ENCODE peak calls at places on chromosomes 5 and 9, in eight cellular contexts. One of them, this sample, is unnamed.

GRCh38 chr5:154097031-154097430 is 58.3 kb downstream of the MFAP3 start:
- DNase-seq in tibial artery: no peak
- DNase-seq in astrocyte: no peak
- DNase-seq in left ventricle myocardium inferior: no peak
- DNase-seq in lower lobe of right lung: no peak
- DNase-seq in aorta: no peak
- DNase-seq in astrocyte of the spinal cord: no peak
- DNase-seq in adrenal gland: no peak
- DNase-seq in this sample: no peak

GRCh38 chr5:42951847-42952411 is 88.2 kb downstream of the ANXA2R start:
- DNase-seq in tibial artery: no peak
- DNase-seq in astrocyte: no peak
- DNase-seq in left ventricle myocardium inferior: no peak
- DNase-seq in lower lobe of right lung: peak
- DNase-seq in aorta: peak
- DNase-seq in astrocyte of the spinal cord: peak
- DNase-seq in adrenal gland: peak
- DNase-seq in this sample: peak

GRCh38 chr5:148309746-148310145 is 2.5 kb upstream of the SPINK7 start:
- DNase-seq in tibial artery: no peak
- DNase-seq in astrocyte: no peak
- DNase-seq in left ventricle myocardium inferior: no peak
- DNase-seq in lower lobe of right lung: no peak
- DNase-seq in aorta: no peak
- DNase-seq in astrocyte of the spinal cord: no peak
- DNase-seq in adrenal gland: no peak
- DNase-seq in this sample: no peak

GRCh38 chr5:37248387-37248969 is 698 bp downstream of the CPLANE1 start:
- DNase-seq in tibial artery: no peak
- DNase-seq in astrocyte: no peak
- DNase-seq in left ventricle myocardium inferior: no peak
- DNase-seq in lower lobe of right lung: no peak
- DNase-seq in aorta: no peak
- DNase-seq in astrocyte of the spinal cord: peak
- DNase-seq in adrenal gland: no peak
- DNase-seq in this sample: peak

GRCh38 chr9:115234094-115234493 is 116.1 kb upstream of the TNC start:
- DNase-seq in tibial artery: no peak
- DNase-seq in astrocyte: peak
- DNase-seq in left ventricle myocardium inferior: no peak
- DNase-seq in lower lobe of right lung: no peak
- DNase-seq in aorta: no peak
- DNase-seq in astrocyte of the spinal cord: peak
- DNase-seq in adrenal gland: no peak
- DNase-seq in this sample: peak

GRCh38 chr9:88694625-88695024 is 159.6 kb downstream of the NXNL2 start:
- DNase-seq in tibial artery: no peak
- DNase-seq in astrocyte: peak
- DNase-seq in left ventricle myocardium inferior: peak
- DNase-seq in lower lobe of right lung: no peak
- DNase-seq in aorta: no peak
- DNase-seq in astrocyte of the spinal cord: peak
- DNase-seq in adrenal gland: peak
- DNase-seq in this sample: peak

GRCh38 chr5:41891066-41891707 is 13.0 kb upstream of the RIMOC1 start:
- DNase-seq in tibial artery: no peak
- DNase-seq in astrocyte: no peak
- DNase-seq in left ventricle myocardium inferior: no peak
- DNase-seq in lower lobe of right lung: no peak
- DNase-seq in aorta: no peak
- DNase-seq in astrocyte of the spinal cord: no peak
- DNase-seq in adrenal gland: no peak
- DNase-seq in this sample: no peak

GRCh38 chr9:12162101-12162500 is 531.1 kb upstream of the TYRP1 start:
- DNase-seq in tibial artery: no peak
- DNase-seq in astrocyte: no peak
- DNase-seq in left ventricle myocardium inferior: no peak
- DNase-seq in lower lobe of right lung: no peak
- DNase-seq in aorta: no peak
- DNase-seq in astrocyte of the spinal cord: no peak
- DNase-seq in adrenal gland: no peak
- DNase-seq in this sample: no peak

GRCh38 chr5:103801681-103802080 is 239.1 kb upstream of the NUDT12 start:
- DNase-seq in tibial artery: no peak
- DNase-seq in astrocyte: peak
- DNase-seq in left ventricle myocardium inferior: no peak
- DNase-seq in lower lobe of right lung: no peak
- DNase-seq in aorta: no peak
- DNase-seq in astrocyte of the spinal cord: peak
- DNase-seq in adrenal gland: no peak
- DNase-seq in this sample: peak

GRCh38 chr5:154211611-154212390 is 21.3 kb downstream of the GALNT10 start:
- DNase-seq in tibial artery: no peak
- DNase-seq in astrocyte: peak
- DNase-seq in left ventricle myocardium inferior: no peak
- DNase-seq in lower lobe of right lung: no peak
- DNase-seq in aorta: no peak
- DNase-seq in astrocyte of the spinal cord: peak
- DNase-seq in adrenal gland: no peak
- DNase-seq in this sample: peak

GRCh38 chr5:175747539-175748060 is 89.7 kb downstream of the HRH2 start:
- DNase-seq in tibial artery: no peak
- DNase-seq in astrocyte: no peak
- DNase-seq in left ventricle myocardium inferior: no peak
- DNase-seq in lower lobe of right lung: no peak
- DNase-seq in aorta: no peak
- DNase-seq in astrocyte of the spinal cord: no peak
- DNase-seq in adrenal gland: no peak
- DNase-seq in this sample: no peak

GRCh38 chr9:115263731-115264130 is 145.8 kb upstream of the TNC start:
- DNase-seq in tibial artery: no peak
- DNase-seq in astrocyte: peak
- DNase-seq in left ventricle myocardium inferior: no peak
- DNase-seq in lower lobe of right lung: no peak
- DNase-seq in aorta: no peak
- DNase-seq in astrocyte of the spinal cord: no peak
- DNase-seq in adrenal gland: no peak
- DNase-seq in this sample: no peak

DNA sequence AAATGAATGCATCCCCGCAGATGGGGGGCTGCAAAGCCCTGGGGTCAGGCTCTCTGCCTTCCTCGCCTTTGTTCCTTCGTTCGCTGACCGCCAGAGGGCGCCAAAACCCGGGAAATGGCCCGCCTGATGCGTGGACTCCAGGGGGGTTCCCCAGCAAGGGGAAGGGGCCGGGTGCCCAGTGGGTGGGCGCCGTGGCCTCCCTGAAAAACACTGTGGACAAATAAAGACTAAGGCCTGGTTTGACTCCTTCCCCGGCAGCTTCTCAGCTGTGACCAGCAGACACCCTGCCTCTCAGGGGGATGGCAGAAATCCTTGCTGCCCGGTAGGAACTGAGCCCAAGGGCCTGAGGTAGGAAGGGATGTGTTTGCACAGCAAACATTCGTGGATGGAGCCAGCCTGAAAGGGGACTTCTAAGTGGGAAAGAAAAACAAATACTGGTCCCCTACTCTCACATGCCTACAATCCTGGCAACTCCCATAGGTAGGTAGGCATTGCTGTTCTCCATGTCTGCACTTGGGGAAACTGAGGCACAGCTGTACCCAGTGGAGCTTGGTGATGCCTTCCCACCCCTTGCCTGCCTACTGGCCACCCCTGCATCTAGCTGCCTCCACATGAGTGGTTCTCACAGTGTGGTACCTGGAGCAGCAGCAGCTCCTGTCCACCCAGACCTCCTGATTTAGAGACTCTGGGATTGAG is 57.7 kb downstream of the DUSP1 start:
- DNase-seq in tibial artery: no peak
- DNase-seq in astrocyte: no peak
- DNase-seq in left ventricle myocardium inferior: peak
- DNase-seq in lower lobe of right lung: peak
- DNase-seq in aorta: peak
- DNase-seq in astrocyte of the spinal cord: peak
- DNase-seq in adrenal gland: peak
- DNase-seq in this sample: no peak
- H3K4me3 ChIP-seq in tibial artery: no peak
- H3K4me3 ChIP-seq in astrocyte: no peak
- H3K4me3 ChIP-seq in left ventricle myocardium inferior: peak
- H3K4me3 ChIP-seq in lower lobe of right lung: no peak
- H3K4me3 ChIP-seq in aorta: no peak
- H3K4me3 ChIP-seq in astrocyte of the spinal cord: no peak
- H3K4me3 ChIP-seq in adrenal gland: no peak
- H3K4me3 ChIP-seq in this sample: no peak

DNA sequence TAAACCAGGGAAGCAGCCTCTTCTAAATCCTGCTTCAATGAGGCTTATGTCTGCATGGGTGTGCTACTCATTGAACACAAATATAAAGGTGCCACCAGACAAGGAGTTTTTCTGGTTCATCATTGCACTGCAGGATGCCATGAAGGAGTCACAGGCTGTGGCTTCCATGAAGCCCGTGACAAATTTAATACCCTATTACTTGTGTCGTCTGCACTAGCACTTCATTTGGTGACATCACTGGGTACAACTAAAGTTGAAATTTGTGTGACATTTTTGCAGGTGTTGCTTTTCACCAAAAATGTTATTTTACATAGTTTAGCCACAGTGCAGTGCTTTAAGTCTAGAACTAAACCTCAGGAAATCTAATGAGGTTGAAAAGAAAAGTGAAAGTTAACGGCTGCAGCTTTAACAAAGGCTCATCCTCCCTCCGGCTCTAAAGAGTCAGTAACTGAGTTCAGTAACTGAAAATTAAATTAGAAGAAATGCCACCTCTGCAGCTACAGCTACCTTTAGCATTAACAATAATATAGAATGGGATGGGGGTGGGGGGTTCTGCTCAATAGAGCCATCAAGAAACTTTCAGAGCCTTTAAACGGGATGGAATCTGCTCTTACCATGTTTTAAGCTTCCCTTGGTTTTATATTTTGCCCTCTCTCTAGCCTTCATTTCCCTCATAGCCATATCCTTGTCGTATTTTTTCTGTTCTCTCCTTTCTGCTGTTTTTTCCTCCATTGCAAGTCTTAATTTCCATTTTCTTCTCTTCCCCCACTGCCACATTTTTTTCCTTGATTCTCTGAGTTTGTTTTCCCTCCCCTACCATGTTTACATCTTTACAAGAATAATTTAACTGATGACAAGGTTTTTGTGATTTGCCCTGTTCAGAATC is 233.8 kb upstream of the TMEM161B start:
- DNase-seq in tibial artery: no peak
- DNase-seq in astrocyte: peak
- DNase-seq in left ventricle myocardium inferior: no peak
- DNase-seq in lower lobe of right lung: no peak
- DNase-seq in aorta: no peak
- DNase-seq in astrocyte of the spinal cord: peak
- DNase-seq in adrenal gland: no peak
- DNase-seq in this sample: peak
- H3K4me3 ChIP-seq in tibial artery: peak
- H3K4me3 ChIP-seq in astrocyte: peak
- H3K4me3 ChIP-seq in left ventricle myocardium inferior: peak
- H3K4me3 ChIP-seq in lower lobe of right lung: peak
- H3K4me3 ChIP-seq in aorta: peak
- H3K4me3 ChIP-seq in astrocyte of the spinal cord: peak
- H3K4me3 ChIP-seq in adrenal gland: peak
- H3K4me3 ChIP-seq in this sample: peak

DNA sequence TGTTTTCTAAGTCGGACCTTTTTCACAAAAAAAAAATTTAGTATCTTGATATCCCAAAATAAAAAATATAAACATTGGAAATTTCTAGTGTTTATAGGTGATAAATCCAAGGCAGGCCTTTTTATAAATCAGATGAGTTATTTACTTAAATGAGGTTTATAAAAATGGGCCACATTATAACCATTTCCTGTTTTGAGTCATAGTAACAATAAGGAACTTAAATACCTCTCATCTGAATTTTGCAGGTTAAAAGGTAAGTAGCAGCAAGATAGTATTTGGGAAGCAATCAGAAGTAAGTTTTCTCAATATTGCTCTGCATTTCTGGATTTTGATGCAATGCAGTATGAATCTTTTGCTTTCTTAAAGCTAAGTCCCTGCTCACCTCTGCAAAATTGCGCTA is 3.9 kb downstream of the SPTAN1 start:
- DNase-seq in tibial artery: no peak
- DNase-seq in astrocyte: no peak
- DNase-seq in left ventricle myocardium inferior: no peak
- DNase-seq in lower lobe of right lung: no peak
- DNase-seq in aorta: no peak
- DNase-seq in astrocyte of the spinal cord: no peak
- DNase-seq in adrenal gland: no peak
- DNase-seq in this sample: no peak
- H3K4me3 ChIP-seq in tibial artery: no peak
- H3K4me3 ChIP-seq in astrocyte: no peak
- H3K4me3 ChIP-seq in left ventricle myocardium inferior: peak
- H3K4me3 ChIP-seq in lower lobe of right lung: no peak
- H3K4me3 ChIP-seq in aorta: no peak
- H3K4me3 ChIP-seq in astrocyte of the spinal cord: no peak
- H3K4me3 ChIP-seq in adrenal gland: no peak
- H3K4me3 ChIP-seq in this sample: no peak

GRCh38 chr5:40221796-40222195 is 457.9 kb upstream of the PTGER4 start:
- DNase-seq in tibial artery: no peak
- DNase-seq in astrocyte: peak
- DNase-seq in left ventricle myocardium inferior: no peak
- DNase-seq in lower lobe of right lung: no peak
- DNase-seq in aorta: no peak
- DNase-seq in astrocyte of the spinal cord: peak
- DNase-seq in adrenal gland: no peak
- DNase-seq in this sample: peak

GRCh38 chr5:40226906-40227305 is 452.8 kb upstream of the PTGER4 start:
- DNase-seq in tibial artery: no peak
- DNase-seq in astrocyte: no peak
- DNase-seq in left ventricle myocardium inferior: no peak
- DNase-seq in lower lobe of right lung: no peak
- DNase-seq in aorta: no peak
- DNase-seq in astrocyte of the spinal cord: no peak
- DNase-seq in adrenal gland: no peak
- DNase-seq in this sample: no peak

GRCh38 chr5:40227366-40227765 is 452.3 kb upstream of the PTGER4 start:
- DNase-seq in tibial artery: no peak
- DNase-seq in astrocyte: peak
- DNase-seq in left ventricle myocardium inferior: no peak
- DNase-seq in lower lobe of right lung: no peak
- DNase-seq in aorta: no peak
- DNase-seq in astrocyte of the spinal cord: peak
- DNase-seq in adrenal gland: no peak
- DNase-seq in this sample: no peak

GRCh38 chr5:40223884-40224402 is 455.8 kb upstream of the PTGER4 start:
- DNase-seq in tibial artery: no peak
- DNase-seq in astrocyte: peak
- DNase-seq in left ventricle myocardium inferior: no peak
- DNase-seq in lower lobe of right lung: no peak
- DNase-seq in aorta: no peak
- DNase-seq in astrocyte of the spinal cord: peak
- DNase-seq in adrenal gland: no peak
- DNase-seq in this sample: peak

DNA sequence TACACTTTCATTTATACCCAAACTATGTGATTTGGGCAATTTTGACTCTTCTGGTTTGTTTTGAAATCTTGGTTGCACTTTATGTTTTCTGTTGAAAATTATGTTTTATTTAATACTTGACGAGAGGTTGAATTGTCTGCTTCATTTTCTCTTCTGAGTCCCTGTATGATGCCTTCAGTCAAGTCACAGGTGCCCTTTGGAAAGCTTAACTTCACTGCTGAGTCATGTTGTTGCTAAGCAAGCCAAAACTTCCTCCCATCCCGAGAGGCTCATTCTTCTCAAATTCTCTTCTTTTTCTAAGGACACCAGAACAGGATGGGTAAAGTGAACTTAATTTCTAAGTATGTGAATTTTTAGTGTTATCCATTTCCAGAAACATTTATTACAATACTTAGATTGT is 455.3 kb upstream of the PTGER4 start:
- DNase-seq in tibial artery: no peak
- DNase-seq in astrocyte: peak
- DNase-seq in left ventricle myocardium inferior: no peak
- DNase-seq in lower lobe of right lung: no peak
- DNase-seq in aorta: no peak
- DNase-seq in astrocyte of the spinal cord: peak
- DNase-seq in adrenal gland: no peak
- DNase-seq in this sample: no peak
- H3K4me3 ChIP-seq in tibial artery: no peak
- H3K4me3 ChIP-seq in astrocyte: no peak
- H3K4me3 ChIP-seq in left ventricle myocardium inferior: no peak
- H3K4me3 ChIP-seq in lower lobe of right lung: no peak
- H3K4me3 ChIP-seq in aorta: no peak
- H3K4me3 ChIP-seq in astrocyte of the spinal cord: no peak
- H3K4me3 ChIP-seq in adrenal gland: no peak
- H3K4me3 ChIP-seq in this sample: no peak

This sample was measured in brain microvascular endothelial cell.